ENCODE peak calls at places on chromosomes 16 and 17, in four cellular contexts. Z is H1, G is HCT116, E is transverse colon. V is an unnamed sample.

GRCh38 chr17:66184392-66184791 is 7.5 kb downstream of the CEP112 start:
- DNase-seq in Z (no peak), G (no peak), E (no peak), V (no peak)

GRCh38 chr16:63201851-63202250 is 1165.6 kb upstream of the CDH8 start:
- DNase-seq in Z (no peak), G (no peak), E (no peak), V (no peak)

GRCh38 chr17:79602621-79603020 is 8.2 kb downstream of the RBFOX3 start:
- DNase-seq in Z (no peak), G (no peak), E (no peak), V (no peak)

GRCh38 chr17:41645371-41646063 is 21.1 kb upstream of the KRT17 start:
- DNase-seq in Z (no peak), G (no peak), E (no peak), V (no peak)

GRCh38 chr17:32813021-32813420 is 63.9 kb downstream of the MYO1D start:
- DNase-seq in Z (no peak), G (no peak), E (no peak), V (no peak)

GRCh38 chr17:61689610-61690180 is 98.7 kb upstream of the NACA2 start:
- DNase-seq in Z (no peak), G (no peak), E (no peak), V (no peak)

GRCh38 chr16:88821168-88821850 is 9.6 kb upstream of the APRT start:
- DNase-seq in Z (no peak), G (no peak), E (no peak), V (no peak)

GRCh38 chr17:13544292-13544691 is 57.4 kb downstream of the HS3ST3A1 start:
- DNase-seq in Z (no peak), G (no peak), E (peak), V (peak)

GRCh38 chr16:54928016-54928356 is 2.7 kb upstream of the IRX5 start:
- DNase-seq in Z (no peak), G (no peak), E (no peak), V (no peak)

GRCh38 chr16:85416267-85417109 is 196.6 kb upstream of the GSE1 start:
- DNase-seq in Z (peak), G (peak), E (peak), V (peak)

GRCh38 chr16:81601008-81601428 is 156.4 kb downstream of the CMIP start:
- DNase-seq in Z (no peak), G (no peak), E (no peak), V (no peak)

GRCh38 chr17:17935321-17936271 is 36.6 kb downstream of the TOM1L2 start:
- DNase-seq in Z (no peak), G (no peak), E (peak), V (peak)

GRCh38 chr17:32609085-32609484 is 122.3 kb downstream of the CDK5R1 start:
- DNase-seq in Z (no peak), G (peak), E (peak), V (no peak)

GRCh38 chr17:59154721-59155438 is at the start of gene SKA2:
- DNase-seq in Z (peak), G (no peak), E (peak), V (peak)

GRCh38 chr17:80254396-80255241 is 6.0 kb upstream of the RNF213 start:
- DNase-seq in Z (no peak), G (peak), E (peak), V (no peak)

GRCh38 chr16:4520913-4521312 is 17.7 kb downstream of the CDIP1 start:
- DNase-seq in Z (no peak), G (no peak), E (no peak), V (no peak)

GRCh38 chr16:630815-631405 is at the start of gene WFIKKN1:
- DNase-seq in Z (peak), G (no peak), E (no peak), V (no peak)

GRCh38 chr17:81239714-81240555 is 817 bp downstream of the NDUFAF8 start:
- DNase-seq in Z (no peak), G (no peak), E (no peak), V (no peak)

GRCh38 chr16:57150682-57151330 is 35.0 kb downstream of the PSME3IP1 start:
- DNase-seq in Z (no peak), G (no peak), E (no peak), V (peak)

GRCh38 chr17:7982666-7983065 is 19.7 kb upstream of the GUCY2D start:
- DNase-seq in Z (no peak), G (no peak), E (no peak), V (peak)

GRCh38 chr17:43056051-43056450 is 31.0 kb downstream of the RND2 start:
- DNase-seq in Z (no peak), G (no peak), E (no peak), V (no peak)

DNA sequence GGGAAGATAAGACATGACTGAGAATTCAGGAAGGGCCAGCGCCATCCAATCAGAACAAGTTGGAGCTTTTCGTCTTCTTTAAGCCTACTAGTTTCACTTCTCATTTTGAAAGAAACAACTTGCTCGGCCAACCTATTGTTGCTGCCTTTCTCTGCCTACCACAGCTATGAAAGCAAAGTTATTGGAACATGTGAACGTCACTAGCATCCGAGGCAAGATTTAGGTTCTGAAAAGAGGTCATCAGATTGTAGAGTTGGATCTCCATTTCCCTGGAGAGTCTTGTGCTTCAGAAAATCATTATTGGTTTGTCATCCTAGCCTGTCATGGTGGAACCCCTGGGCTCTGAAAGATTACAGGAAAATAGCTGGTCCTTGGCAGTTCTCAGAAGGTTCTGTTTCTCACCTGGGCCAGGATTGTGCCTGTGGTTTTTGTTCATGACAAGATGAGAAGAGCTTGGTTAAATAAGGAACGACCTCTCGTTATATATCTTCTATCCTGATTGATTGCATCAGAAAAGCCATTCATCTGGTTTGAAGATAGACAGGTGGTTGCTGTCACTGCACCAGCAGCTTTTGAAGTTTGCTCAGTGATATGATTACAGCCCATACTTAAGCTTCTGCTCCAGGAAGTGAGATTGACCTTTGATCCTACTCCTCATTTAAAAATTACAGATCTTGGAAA is 25.3 kb downstream of the CDH13 start:
- DNase-seq in Z (no peak), G (no peak), E (peak), V (peak)
- TF ChIP-seq POLR2AphosphoS5 in Z (no peak), G (no peak), E (no peak), V (no peak)

GRCh38 chr17:16872836-16873653 is 98.9 kb downstream of the TNFRSF13B start:
- DNase-seq in Z (peak), G (peak), E (peak), V (no peak)
- TF ChIP-seq CTCF in Z (peak), G (peak), E (peak), V (no peak)

DNA sequence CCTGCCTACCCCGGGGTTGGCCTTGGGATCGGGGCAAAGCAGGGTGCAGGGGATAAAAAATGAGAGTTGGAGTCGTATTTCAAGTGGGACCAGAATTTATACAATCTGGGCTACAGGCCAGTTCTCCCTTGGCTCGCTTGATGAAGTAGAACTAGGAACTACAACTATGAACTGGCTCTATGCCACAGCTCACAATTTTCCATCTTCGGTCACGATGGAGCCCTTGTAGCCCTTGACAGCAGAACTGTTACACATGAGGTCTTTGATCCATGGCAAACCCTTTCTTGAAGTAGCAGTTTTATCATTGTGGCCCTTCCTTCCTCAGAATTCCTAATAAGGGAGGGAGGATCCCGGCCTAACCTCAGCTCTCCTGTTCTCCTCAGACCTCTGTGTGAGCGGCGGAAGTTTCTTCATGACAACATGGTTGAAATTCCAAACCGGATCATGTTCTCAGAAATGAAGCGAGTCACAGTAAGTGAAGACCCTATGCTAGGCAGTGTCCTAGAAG is 17.1 kb downstream of the LIG3 start:
- DNase-seq in Z (no peak), G (no peak), E (peak), V (peak)
- TF ChIP-seq POLR2AphosphoS5 in Z (no peak), G (no peak), E (peak), V (peak)

DNA sequence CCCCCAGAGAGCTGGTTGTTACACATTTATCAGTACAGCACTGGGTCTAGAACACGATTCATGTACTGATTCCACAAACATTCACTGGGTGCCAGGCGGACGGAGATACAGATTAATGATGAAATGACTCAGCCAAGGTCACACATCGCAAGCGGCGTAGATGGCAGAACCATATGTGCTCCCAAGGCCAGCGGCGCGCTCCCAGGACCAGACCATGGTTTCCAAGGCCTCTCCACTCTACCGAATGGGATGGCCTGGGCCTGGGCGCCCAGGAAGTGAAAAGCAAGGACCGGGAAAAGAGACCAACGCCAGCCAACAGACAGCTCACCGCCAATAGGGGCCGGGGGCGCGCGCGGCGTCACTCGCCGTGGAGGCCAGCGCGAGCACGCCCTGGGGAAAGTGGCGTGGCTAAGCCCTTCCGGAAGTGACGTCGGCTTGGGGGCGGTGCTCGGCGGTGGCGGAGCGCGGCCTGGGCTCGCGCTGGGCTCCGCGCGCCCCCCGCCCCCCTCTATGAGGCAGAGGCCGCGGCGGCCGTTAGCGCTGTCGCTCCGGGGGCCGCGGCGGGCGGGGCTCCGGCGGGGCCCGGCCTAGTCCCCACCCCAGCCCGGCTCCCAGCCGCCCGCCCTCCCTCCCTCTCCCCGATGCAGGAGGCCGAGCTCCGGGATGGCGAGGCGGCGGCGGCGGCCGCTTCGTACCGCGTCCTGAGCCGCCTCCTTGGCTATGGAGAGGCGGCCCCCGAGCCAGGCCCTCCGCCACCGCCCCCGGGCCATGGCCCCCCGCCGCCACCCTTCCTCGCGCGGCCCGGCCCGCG is at the start of gene SOCS7:
- DNase-seq in Z (peak), G (peak), E (peak), V (peak)
- TF ChIP-seq CTCF in Z (no peak), G (no peak), E (no peak), V (no peak)

GRCh38 chr17:29694923-29695563 is 72.3 kb upstream of the CORO6 start:
- DNase-seq in Z (no peak), G (no peak), E (no peak), V (no peak)
- TF ChIP-seq POLR2AphosphoS5 in Z (no peak), G (no peak), E (no peak), V (no peak)

GRCh38 chr17:63702223-63702577 is 2.3 kb upstream of the LIMD2 start:
- DNase-seq in Z (no peak), G (no peak), E (peak), V (no peak)

GRCh38 chr17:63698886-63699637 is 863 bp downstream of the LIMD2 start:
- DNase-seq in Z (peak), G (no peak), E (peak), V (peak)

GRCh38 chr17:63699638-63700527 is at the start of gene LIMD2:
- DNase-seq in Z (peak), G (no peak), E (peak), V (peak)

GRCh38 chr17:63701477-63702222 is 1.7 kb upstream of the LIMD2 start:
- DNase-seq in Z (no peak), G (no peak), E (peak), V (no peak)

GRCh38 chr17:63700528-63701441 is 860 bp upstream of the LIMD2 start:
- DNase-seq in Z (peak), G (no peak), E (peak), V (peak)
- TF ChIP-seq CTCF in Z (peak), G (no peak), E (no peak), V (no peak)

DNA sequence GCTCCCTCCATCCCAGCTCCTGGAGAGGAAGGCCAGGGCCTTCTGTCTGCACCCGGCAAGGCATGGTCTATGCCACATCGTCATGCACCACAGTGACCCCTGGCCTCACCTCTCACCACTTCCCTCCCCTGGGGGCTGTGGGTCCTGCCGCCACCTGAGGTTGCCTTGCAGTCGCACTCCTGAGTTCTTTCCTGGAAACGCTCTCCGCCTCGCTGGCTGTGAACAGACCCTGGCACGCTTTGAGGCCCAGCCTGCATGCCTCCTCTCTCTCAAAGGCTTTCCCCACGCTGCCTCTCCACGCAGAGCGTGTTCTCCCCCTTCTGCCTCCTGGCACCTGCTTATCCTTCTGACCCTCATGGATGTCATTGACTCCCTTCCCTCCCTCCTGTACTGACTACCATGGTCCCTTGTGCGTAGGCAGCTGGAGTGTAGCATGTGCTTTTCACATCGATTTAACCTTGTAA is 45.4 kb downstream of the SEC14L1 start:
- DNase-seq in Z (no peak), G (no peak), E (no peak), V (no peak)
- TF ChIP-seq POLR2AphosphoS5 in Z (no peak), G (no peak), E (no peak), V (no peak)

GRCh38 chr17:75845933-75846700 is 1.9 kb upstream of the UNC13D start:
- DNase-seq in Z (no peak), G (no peak), E (peak), V (peak)
- TF ChIP-seq CTCF in Z (no peak), G (no peak), E (no peak), V (no peak)

V was measured in sigmoid colon.